ENCODE peak calls at places on chromosomes 6 and 20, in ten cellular contexts. H is Calu3; U is HTR-8/SVneo; C is ascending aorta; D is CD4-positive, alpha-beta T cell; E is RWPE2; S is KG1; N is SW480; O is activated CD8-positive, alpha-beta memory T cell treated with anti-CD3 and anti-CD28 coated beads for 1 hour; I is effector memory CD8-positive, alpha-beta T cell. R is an unnamed sample.

GRCh38 chr6:135170238-135170637 is 10.9 kb upstream of the MYB start:
- DNase-seq in H (no peak), U (no peak), C (no peak), D (no peak), E (no peak), S (no peak), N (no peak), O (no peak), I (no peak), R (no peak)

GRCh38 chr20:51412333-51412761 is 130.2 kb downstream of the NFATC2 start:
- DNase-seq in H (no peak), U (no peak), C (no peak), D (no peak), E (peak; percentile 76), S (no peak), N (no peak), O (no peak), I (no peak), R (no peak)

GRCh38 chr6:137799950-137800568 is 67.0 kb upstream of the TNFAIP3 start:
- DNase-seq in H (peak; percentile 41), U (no peak), C (no peak), D (peak; percentile 42), E (no peak), S (no peak), N (peak; percentile 22), O (no peak), I (peak; percentile 71), R (peak; percentile 68)

GRCh38 chr20:59322101-59322500 is 21.7 kb downstream of the EDN3 start:
- DNase-seq in H (no peak), U (no peak), C (no peak), D (no peak), E (no peak), S (no peak), N (no peak), O (no peak), I (no peak), R (no peak)

GRCh38 chr6:33252758-33253157 is 18.9 kb downstream of the VPS52 start:
- DNase-seq in H (no peak), U (no peak), C (no peak), D (no peak), E (no peak), S (no peak), N (no peak), O (no peak), I (no peak), R (no peak)

GRCh38 chr20:52291109-52291508 is 99.5 kb upstream of the ZFP64 start:
- DNase-seq in H (no peak), U (no peak), C (no peak), D (no peak), E (no peak), S (no peak), N (no peak), O (no peak), I (no peak), R (no peak)

GRCh38 chr20:11922561-11922960 is 4.9 kb downstream of the BTBD3 start:
- DNase-seq in H (no peak), U (no peak), C (no peak), D (no peak), E (no peak), S (no peak), N (no peak), O (no peak), I (no peak), R (no peak)

GRCh38 chr6:108260126-108260808 is 573 bp downstream of the SNX3 start:
- DNase-seq in H (peak; percentile 18), U (peak; percentile 17), C (no peak), D (peak; percentile 4), E (no peak), S (peak; percentile 20), N (peak; percentile 40), O (no peak), I (no peak), R (peak; percentile 76)

GRCh38 chr6:82612475-82612874 is 248.9 kb downstream of the TPBG start:
- DNase-seq in H (no peak), U (no peak), C (no peak), D (no peak), E (no peak), S (no peak), N (no peak), O (no peak), I (no peak), R (peak; percentile 63)

GRCh38 chr20:25459916-25460590 is 52.6 kb downstream of the GINS1 start:
- DNase-seq in H (no peak), U (no peak), C (no peak), D (no peak), E (no peak), S (no peak), N (no peak), O (no peak), I (no peak), R (no peak)

GRCh38 chr6:106973841-106974336 is 640 bp downstream of the CD24 start:
- DNase-seq in H (peak; percentile 50), U (peak; percentile 14), C (no peak), D (no peak), E (peak; percentile 58), S (no peak), N (peak; percentile 24), O (no peak), I (no peak), R (peak; percentile 67)

GRCh38 chr6:131281471-131282270 is 146.4 kb downstream of the AKAP7 start:
- DNase-seq in H (no peak), U (no peak), C (no peak), D (peak; percentile 54), E (no peak), S (peak; percentile 66), N (no peak), O (peak; percentile 29), I (peak; percentile 40), R (peak; percentile 69)

R was measured in mesendoderm.